ENCODE peak calls at places on chromosomes 6 and 20, in nine cellular contexts. S is stomach, G is breast epithelium, E is GM23338, Q is HL-60, U is endothelial cell of umbilical vein, H is H1, D is GM12891, R is suprapubic skin. A is an unnamed sample.
A peak's percentile ranks its signal among the peaks of the same experiment; 100 is the strongest.

GRCh38 chr6:154916857-154917256 is 78.3 kb upstream of the TIAM2 start:
- DNase-seq in S (no peak), G (no peak), E (no peak), Q (no peak), U (no peak), H (no peak), D (no peak), R (no peak), A (no peak)

GRCh38 chr20:24388828-24389325 is 80.6 kb upstream of the SYNDIG1 start:
- DNase-seq in S (no peak), G (no peak), E (no peak), Q (peak; percentile 44), U (no peak), H (no peak), D (no peak), R (no peak), A (no peak)

GRCh38 chr6:24905485-24905884 is 30.3 kb downstream of the RIPOR2 start:
- DNase-seq in S (no peak), G (no peak), E (peak; percentile 32), Q (no peak), U (no peak), H (no peak), D (no peak), R (no peak), A (no peak)

GRCh38 chr20:1945134-1945618 is 48.7 kb downstream of the PDYN start:
- DNase-seq in S (peak; percentile 35), G (peak; percentile 68), E (no peak), Q (peak; percentile 95), U (no peak), H (no peak), D (no peak), R (peak; percentile 88), A (no peak)

GRCh38 chr6:27188885-27189418 is 58.5 kb upstream of the PRSS16 start:
- DNase-seq in S (peak; percentile 68), G (peak; percentile 36), E (peak; percentile 94), Q (peak; percentile 68), U (peak; percentile 83), H (no peak), D (no peak), R (no peak), A (peak; percentile 29)

GRCh38 chr6:70616728-70617260 is 50.1 kb downstream of the SDHAF4 start:
- DNase-seq in S (no peak), G (no peak), E (no peak), Q (no peak), U (no peak), H (no peak), D (no peak), R (no peak), A (no peak)

GRCh38 chr6:168385858-168386735 is 54.9 kb upstream of the SMOC2 start:
- DNase-seq in S (peak; percentile 63), G (no peak), E (no peak), Q (no peak), U (no peak), H (no peak), D (no peak), R (no peak), A (no peak)

GRCh38 chr20:50246367-50247195 is 56.0 kb downstream of the CEBPB start:
- DNase-seq in S (peak; percentile 69), G (peak; percentile 68), E (no peak), Q (no peak), U (no peak), H (no peak), D (no peak), R (no peak), A (no peak)

GRCh38 chr6:119226089-119226488 is 123.5 kb downstream of the MAN1A1 start:
- DNase-seq in S (no peak), G (no peak), E (no peak), Q (no peak), U (no peak), H (no peak), D (no peak), R (no peak), A (no peak)

GRCh38 chr20:6041808-6042265 is 12.0 kb downstream of the LRRN4 start:
- DNase-seq in S (no peak), G (no peak), E (no peak), Q (no peak), U (no peak), H (no peak), D (no peak), R (no peak), A (no peak)

GRCh38 chr6:108995296-108995695 is 99.3 kb downstream of the SESN1 start:
- DNase-seq in S (no peak), G (no peak), E (no peak), Q (no peak), U (no peak), H (no peak), D (no peak), R (no peak), A (no peak)

GRCh38 chr20:17210387-17210786 is 16.5 kb upstream of the PCSK2 start:
- DNase-seq in S (no peak), G (no peak), E (no peak), Q (no peak), U (no peak), H (no peak), D (no peak), R (no peak), A (no peak)

GRCh38 chr6:37130704-37131103 is 39.2 kb upstream of the PIM1 start:
- DNase-seq in S (peak; percentile 47), G (peak; percentile 51), E (no peak), Q (peak; percentile 89), U (peak; percentile 51), H (no peak), D (no peak), R (no peak), A (no peak)

GRCh38 chr20:22773326-22773725 is 189.0 kb upstream of the FOXA2 start:
- DNase-seq in S (no peak), G (no peak), E (no peak), Q (no peak), U (peak; percentile 10), H (no peak), D (no peak), R (no peak), A (no peak)

GRCh38 chr20:32465092-32465900 is 107.2 kb downstream of the ASXL1 start:
- DNase-seq in S (peak; percentile 90), G (peak; percentile 67), E (no peak), Q (peak; percentile 40), U (peak; percentile 88), H (no peak), D (no peak), R (no peak), A (no peak)
- TF ChIP-seq POLR2AphosphoS5 in S (no peak), G (no peak), E (no peak), Q (no peak), U (peak; percentile 61), H (no peak), D (no peak), R (no peak), A (no peak)

GRCh38 chr6:158321960-158322359 is 9.7 kb downstream of the TULP4 start:
- DNase-seq in S (no peak), G (no peak), E (no peak), Q (no peak), U (peak; percentile 89), H (no peak), D (no peak), R (no peak), A (no peak)

GRCh38 chr6:158323561-158323958 is 11.3 kb downstream of the TULP4 start:
- DNase-seq in S (no peak), G (no peak), E (no peak), Q (no peak), U (no peak), H (no peak), D (no peak), R (no peak), A (no peak)

GRCh38 chr6:158322400-158322723 is 10.1 kb downstream of the TULP4 start:
- DNase-seq in S (no peak), G (no peak), E (no peak), Q (no peak), U (no peak), H (no peak), D (no peak), R (no peak), A (no peak)

GRCh38 chr6:158324136-158324535 is 11.9 kb downstream of the TULP4 start:
- DNase-seq in S (no peak), G (no peak), E (no peak), Q (no peak), U (no peak), H (no peak), D (no peak), R (no peak), A (no peak)

GRCh38 chr6:158322724-158323560 is 10.7 kb downstream of the TULP4 start:
- DNase-seq in S (no peak), G (no peak), E (no peak), Q (no peak), U (peak; percentile 47), H (no peak), D (no peak), R (no peak), A (no peak)
- TF ChIP-seq POLR2AphosphoS5 in S (no peak), G (no peak), E (no peak), Q (no peak), U (no peak), H (no peak), D (no peak), R (no peak), A (no peak)

DNA sequence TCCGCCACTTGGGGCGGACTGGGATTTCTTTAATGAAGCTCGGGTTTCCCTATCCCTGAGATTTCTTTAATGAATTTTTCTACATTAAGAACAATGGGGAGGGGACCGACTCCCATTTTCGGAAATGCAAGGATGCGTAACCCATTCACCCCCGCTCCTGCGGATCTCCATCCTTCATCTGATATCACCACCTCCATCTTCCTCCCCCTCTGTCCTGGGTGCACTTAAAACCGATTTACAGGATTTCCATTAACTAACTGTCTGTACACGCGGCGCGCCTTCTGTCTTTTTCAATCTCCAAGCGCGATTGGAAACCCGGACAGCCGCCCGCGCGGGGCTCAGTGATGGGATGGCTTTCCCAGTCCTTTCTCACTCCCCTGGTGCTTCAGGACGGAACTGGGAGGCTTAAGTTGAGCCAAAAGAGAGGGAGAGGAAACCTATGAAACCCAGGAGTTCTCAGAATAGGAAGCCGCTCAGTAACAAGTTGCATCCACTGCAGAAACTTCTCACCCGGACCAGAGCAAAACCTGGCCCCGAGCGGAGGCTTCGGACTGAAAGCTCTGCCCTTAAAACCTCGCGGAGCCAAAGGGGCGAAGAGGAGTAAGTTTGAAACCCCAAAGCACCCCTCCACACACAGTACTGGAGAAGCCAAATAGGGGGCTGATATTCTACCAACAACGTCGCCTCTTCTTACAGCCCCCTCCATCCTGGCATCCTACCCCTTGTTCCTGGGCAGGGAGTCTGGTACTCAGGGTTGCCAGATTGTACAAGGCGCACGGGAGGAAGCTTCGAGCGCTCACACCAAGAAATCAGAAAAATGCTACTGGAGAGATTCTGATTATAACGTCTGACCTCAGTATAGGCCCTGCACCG is 721 bp upstream of the COL12A1 start:
- DNase-seq in S (no peak), G (no peak), E (peak; percentile 32), Q (no peak), U (peak; percentile 47), H (no peak), D (no peak), R (no peak), A (peak; percentile 2)
- TF ChIP-seq POLR2AphosphoS5 in S (no peak), G (no peak), E (no peak), Q (no peak), U (no peak), H (no peak), D (no peak), R (no peak), A (no peak)

DNA sequence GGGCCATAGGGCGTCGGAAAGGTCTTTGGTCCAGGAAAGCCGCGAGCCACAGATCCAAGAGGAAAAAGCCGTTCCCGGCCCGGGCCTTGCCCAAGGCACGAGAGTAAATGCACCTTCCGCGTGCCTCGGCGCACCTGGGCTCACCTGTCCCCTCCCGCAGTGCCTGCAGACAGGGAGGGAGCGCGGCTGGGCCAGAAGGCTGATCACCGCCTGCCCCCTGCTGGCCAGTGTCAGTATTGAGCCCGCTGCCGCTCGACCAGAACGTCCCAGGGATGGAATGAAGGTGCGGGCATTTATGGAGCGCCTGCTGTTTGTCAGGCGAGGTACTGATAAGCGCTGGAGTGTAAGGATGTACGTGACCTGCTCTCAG is 679 bp upstream of the LPIN3 start:
- DNase-seq in S (peak; percentile 96), G (peak; percentile 89), E (peak; percentile 97), Q (peak; percentile 57), U (peak; percentile 62), H (peak; percentile 88), D (peak; percentile 85), R (peak; percentile 95), A (peak; percentile 82)
- TF ChIP-seq POLR2AphosphoS5 in S (no peak), G (peak; percentile 73), E (no peak), Q (no peak), U (no peak), H (peak; percentile 53), D (no peak), R (no peak), A (no peak)

A was measured in GM12892.